ENCODE peak calls at places on chromosomes 12 and 14, in four cellular contexts. One of them, this sample, is unnamed.

GRCh38 chr12:123686636-123687190 is 15.8 kb downstream of the TCTN2 start:
- DNase-seq in adrenal gland: no peak
- DNase-seq in NCI-H187: no peak
- DNase-seq in HEK293T: no peak
- DNase-seq in this sample: no peak

GRCh38 chr12:48336066-48336465 is 14.7 kb downstream of the ZNF641 start:
- DNase-seq in HEK293T: no peak
- DNase-seq in NCI-H187: no peak
- DNase-seq in adrenal gland: no peak
- DNase-seq in this sample: no peak

GRCh38 chr14:104431351-104431928 is 148.1 kb upstream of the C14orf180 start:
- DNase-seq in adrenal gland: no peak
- DNase-seq in HEK293T: no peak
- DNase-seq in NCI-H187: no peak
- DNase-seq in this sample: no peak

GRCh38 chr12:2397356-2398045 is 344.7 kb downstream of the CACNA1C start:
- DNase-seq in HEK293T: no peak
- DNase-seq in NCI-H187: no peak
- DNase-seq in adrenal gland: peak; percentile 66
- DNase-seq in this sample: no peak

GRCh38 chr12:49126852-49127763 is 4.1 kb downstream of the TUBA1B start:
- DNase-seq in adrenal gland: no peak
- DNase-seq in NCI-H187: no peak
- DNase-seq in HEK293T: no peak
- DNase-seq in this sample: no peak

GRCh38 chr12:114777052-114777451 is 93.1 kb upstream of the TBX3 start:
- DNase-seq in adrenal gland: no peak
- DNase-seq in HEK293T: no peak
- DNase-seq in NCI-H187: no peak
- DNase-seq in this sample: no peak

GRCh38 chr14:50061664-50062437 is 54.5 kb downstream of the VCPKMT start:
- DNase-seq in HEK293T: no peak
- DNase-seq in adrenal gland: peak; percentile 64
- DNase-seq in NCI-H187: no peak
- DNase-seq in this sample: no peak

GRCh38 chr12:112013601-112014402 is 576 bp downstream of the ERP29 start:
- DNase-seq in NCI-H187: peak; percentile 54
- DNase-seq in HEK293T: peak; percentile 40
- DNase-seq in adrenal gland: peak; percentile 83
- DNase-seq in this sample: peak; percentile 87

GRCh38 chr12:75526655-75527511 is 15.5 kb upstream of the KRR1 start:
- DNase-seq in NCI-H187: peak; percentile 20
- DNase-seq in HEK293T: peak; percentile 44
- DNase-seq in adrenal gland: peak; percentile 2
- DNase-seq in this sample: peak; percentile 55

GRCh38 chr14:50089213-50089612 is 27.2 kb downstream of the VCPKMT start:
- DNase-seq in HEK293T: no peak
- DNase-seq in adrenal gland: no peak
- DNase-seq in NCI-H187: no peak
- DNase-seq in this sample: no peak

GRCh38 chr12:101596172-101596571 is 1.4 kb downstream of the MYBPC1 start:
- DNase-seq in HEK293T: no peak
- DNase-seq in adrenal gland: no peak
- DNase-seq in NCI-H187: no peak
- DNase-seq in this sample: peak; percentile 4

GRCh38 chr14:89965839-89966238 is 10.1 kb downstream of the TDP1 start:
- DNase-seq in HEK293T: no peak
- DNase-seq in NCI-H187: no peak
- DNase-seq in adrenal gland: no peak
- DNase-seq in this sample: no peak

GRCh38 chr12:131372706-131373195 is 338.1 kb upstream of the SFSWAP start:
- DNase-seq in HEK293T: no peak
- DNase-seq in adrenal gland: no peak
- DNase-seq in NCI-H187: no peak
- DNase-seq in this sample: no peak

GRCh38 chr14:90987140-90987539 is 73.3 kb downstream of the RPS6KA5 start:
- DNase-seq in NCI-H187: no peak
- DNase-seq in adrenal gland: no peak
- DNase-seq in HEK293T: no peak
- DNase-seq in this sample: no peak

GRCh38 chr14:91223028-91223783 is 21.3 kb downstream of the GPR68 start:
- DNase-seq in adrenal gland: no peak
- DNase-seq in HEK293T: no peak
- DNase-seq in NCI-H187: peak; percentile 19
- DNase-seq in this sample: no peak

GRCh38 chr14:70571139-70571538 is 29.3 kb downstream of the MED6 start:
- DNase-seq in adrenal gland: no peak
- DNase-seq in HEK293T: no peak
- DNase-seq in NCI-H187: no peak
- DNase-seq in this sample: no peak

This sample was measured in neural progenitor cell.